ENCODE peak calls at places on chromosomes 2 and 18, in five cellular contexts. Z, K, O, U and H are unnamed samples. For H3K4me1 and H3K27me3, the result is how much of the 10 kb centered on the place peaks cover.

GRCh38 chr18:13370995-13371625 is 152.6 kb downstream of the LDLRAD4 start:
- DNase-seq in Z (no peak), U (no peak), K (no peak), O (no peak), H (no peak)

GRCh38 chr18:8480506-8481328 is 128.5 kb upstream of the RAB12 start:
- DNase-seq in O (peak), K (peak), Z (peak), U (peak), H (peak)

GRCh38 chr2:45981388-45981930 is 315.7 kb upstream of the EPAS1 start:
- DNase-seq in K (no peak), O (no peak), U (no peak), Z (no peak), H (no peak)

GRCh38 chr2:112173646-112174319 is 35.6 kb downstream of the FBLN7 start:
- DNase-seq in O (no peak), U (no peak), K (no peak), Z (no peak), H (no peak)

GRCh38 chr18:45621068-45621511 is 5.8 kb downstream of the SLC14A2 start:
- DNase-seq in Z (peak), O (peak), U (peak), K (no peak), H (peak)

GRCh38 chr2:171254666-171255065 is 94.0 kb upstream of the TLK1 start:
- DNase-seq in U (no peak), O (no peak), Z (no peak), K (no peak), H (no peak)

GRCh38 chr18:66872277-66872676 is 268.4 kb upstream of the CDH19 start:
- DNase-seq in U (no peak), Z (peak), O (no peak), K (peak), H (peak)

GRCh38 chr2:176110975-176111663 is 4.0 kb downstream of the HOXD11 start:
- DNase-seq in Z (peak), U (peak), K (no peak), O (peak), H (peak)

GRCh38 chr18:9017170-9017899 is 85.2 kb upstream of the NDUFV2 start:
- DNase-seq in K (peak), U (peak), O (peak), Z (peak), H (peak)

GRCh38 chr2:51413726-51414125 is 381.8 kb upstream of the NRXN1 start:
- DNase-seq in K (peak), Z (no peak), O (no peak), U (no peak), H (no peak)

GRCh38 chr2:30022444-30023071 is 101.2 kb upstream of the ALK start:
- DNase-seq in U (no peak), K (no peak), Z (no peak), O (no peak), H (no peak)

GRCh38 chr2:20577495-20578235 is 73.2 kb downstream of the HS1BP3 start:
- DNase-seq in U (peak), K (peak), O (no peak), Z (no peak), H (no peak)

GRCh38 chr18:50218432-50219197 is 23.7 kb upstream of the MYO5B start:
- DNase-seq in O (peak), K (peak), U (peak), Z (peak), H (peak)

GRCh38 chr2:45382744-45383143 is 228.3 kb downstream of the SRBD1 start:
- DNase-seq in U (peak), O (no peak), Z (no peak), K (peak), H (no peak)

GRCh38 chr2:191109888-191110287 is 40.9 kb downstream of the STAT4 start:
- DNase-seq in O (no peak), Z (no peak), K (peak), U (no peak), H (no peak)

GRCh38 chr18:34643982-34644381 is 66.1 kb upstream of the DTNA start:
- DNase-seq in Z (no peak), K (no peak), O (no peak), U (peak), H (no peak)

GRCh38 chr2:160429248-160430000 is 64.2 kb downstream of the RBMS1 start:
- DNase-seq in U (peak), O (peak), Z (peak), K (peak), H (peak)

GRCh38 chr18:74942319-74942910 is 266.5 kb downstream of the PTGR3 start:
- DNase-seq in K (peak), Z (no peak), U (no peak), O (no peak), H (no peak)

GRCh38 chr18:653512-653911 is 3.9 kb upstream of the TYMS start:
- DNase-seq in Z (peak), O (no peak), K (no peak), U (no peak), H (no peak)

GRCh38 chr2:152425765-152426710 is 91.1 kb downstream of the FMNL2 start:
- DNase-seq in O (no peak), Z (no peak), U (peak), K (peak), H (peak)

DNA sequence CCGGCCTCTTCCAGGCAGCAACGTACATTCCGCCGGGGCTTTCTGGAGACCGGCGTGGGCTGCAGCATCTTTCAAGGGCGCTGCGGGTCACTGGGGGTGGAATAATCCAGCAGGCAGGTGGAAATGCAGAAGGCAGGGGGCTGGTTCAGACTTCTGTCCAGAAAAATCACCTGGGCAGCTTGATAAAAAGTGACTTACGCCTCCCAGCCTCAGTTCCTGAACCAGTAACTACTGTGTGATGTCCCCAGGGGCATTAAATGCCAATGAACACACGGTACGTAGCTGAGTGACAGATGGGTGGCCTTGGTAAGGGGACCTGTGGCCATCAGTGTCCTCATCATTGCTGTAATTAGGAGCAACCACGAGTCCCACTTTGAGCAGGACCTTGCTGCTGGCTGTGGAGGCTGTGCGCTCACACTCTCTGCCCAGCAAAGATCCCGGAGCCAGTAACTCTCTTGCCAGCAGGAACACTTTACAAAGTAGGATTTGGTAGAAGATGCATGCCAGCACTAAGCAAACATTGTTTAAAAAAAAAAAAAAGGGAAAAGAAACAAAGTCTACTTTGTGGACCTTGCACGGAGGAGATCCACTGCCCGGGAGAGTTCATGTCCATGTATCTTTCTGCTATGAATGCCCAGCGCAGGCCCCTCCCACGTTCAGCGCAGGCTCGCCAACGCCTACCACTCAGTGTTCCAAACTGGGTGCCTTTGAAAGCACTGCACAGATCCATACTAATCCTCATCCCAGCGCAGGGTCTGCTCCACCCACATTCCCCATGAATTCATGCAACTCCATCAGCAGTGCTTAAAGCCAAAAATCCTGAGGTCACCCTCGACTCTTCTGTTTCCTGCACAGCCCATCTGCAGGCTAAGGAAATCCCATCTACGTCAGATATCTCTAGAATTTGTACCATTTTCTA is 177.2 kb downstream of the HDAC4 start:
- DNase-seq in U (peak), Z (no peak), K (peak), O (no peak), H (no peak)
- H3K4me1 ChIP-seq in U (half or more), Z (under half), K (under half), O (under half), H (under half)

GRCh38 chr2:98764499-98764898 is 33.6 kb upstream of the MGAT4A start:
- DNase-seq in Z (no peak), K (no peak), O (no peak), U (no peak), H (peak)
- H3K27me3 ChIP-seq in Z (under half), K (under half), O (under half), U (under half), H (under half)

GRCh38 chr18:25724997-25725396 is 365.4 kb downstream of the SS18 start:
- DNase-seq in O (no peak), Z (no peak), U (no peak), K (peak), H (peak)
- H3K4me2 ChIP-seq in O (no peak), Z (no peak), U (no peak), K (no peak), H (no peak)

GRCh38 chr2:212901604-212902275 is 249.7 kb downstream of the IKZF2 start:
- DNase-seq in U (no peak), K (no peak), Z (no peak), O (no peak), H (no peak)
- H3K4me1 ChIP-seq in U (under half), K (under half), Z (under half), O (under half), H (under half)

GRCh38 chr2:227761734-227762476 is 16.2 kb downstream of the SCYGR8 start:
- DNase-seq in O (no peak), U (peak), K (peak), Z (no peak), H (no peak)
- H3K27me3 ChIP-seq in O (under half), U (under half), K (under half), Z (under half), H (under half)

GRCh38 chr2:41169744-41170143 is 717.9 kb upstream of the SLC8A1 start:
- DNase-seq in K (no peak), U (no peak), O (no peak), Z (peak), H (no peak)
- H3K4me2 ChIP-seq in K (no peak), U (no peak), O (no peak), Z (no peak), H (no peak)